ENCODE peak calls at places on chromosome 10, in four cellular contexts. One of them, this sample, is unnamed.

GRCh38 chr10:119416855-119417254 is 125.7 kb downstream of the RGS10 start:
- DNase-seq in HepG2: peak
- DNase-seq in K562: peak
- DNase-seq in GM12878: peak
- DNase-seq in this sample: peak

GRCh38 chr10:70130878-70131559 is 1.6 kb downstream of the AIFM2 start:
- DNase-seq in HepG2: peak
- DNase-seq in K562: no peak
- DNase-seq in GM12878: no peak
- DNase-seq in this sample: no peak

GRCh38 chr10:69571618-69572158 is 1.5 kb downstream of the NEUROG3 start:
- DNase-seq in HepG2: no peak
- DNase-seq in K562: no peak
- DNase-seq in GM12878: no peak
- DNase-seq in this sample: no peak

GRCh38 chr10:66215005-66215404 is 710.8 kb upstream of the LRRTM3 start:
- DNase-seq in HepG2: peak
- DNase-seq in K562: no peak
- DNase-seq in GM12878: no peak
- DNase-seq in this sample: peak

GRCh38 chr10:1054684-1055083 is 1.5 kb upstream of the WDR37 start:
- DNase-seq in HepG2: no peak
- DNase-seq in K562: no peak
- DNase-seq in GM12878: no peak
- DNase-seq in this sample: peak

GRCh38 chr10:33186150-33186549 is 148.3 kb downstream of the NRP1 start:
- DNase-seq in HepG2: no peak
- DNase-seq in K562: no peak
- DNase-seq in GM12878: no peak
- DNase-seq in this sample: no peak

GRCh38 chr10:125115409-125115808 is 45.0 kb downstream of the CTBP2 start:
- DNase-seq in HepG2: no peak
- DNase-seq in K562: no peak
- DNase-seq in GM12878: no peak
- DNase-seq in this sample: no peak

GRCh38 chr10:133357293-133358151 is at the start of gene FUOM:
- DNase-seq in HepG2: peak
- DNase-seq in K562: peak
- DNase-seq in GM12878: no peak
- DNase-seq in this sample: peak

GRCh38 chr10:113679463-113680171 is at the start of gene CASP7:
- DNase-seq in HepG2: peak
- DNase-seq in K562: peak
- DNase-seq in GM12878: no peak
- DNase-seq in this sample: peak

GRCh38 chr10:43024524-43024923 is 52.3 kb upstream of the RET start:
- DNase-seq in HepG2: no peak
- DNase-seq in K562: peak
- DNase-seq in GM12878: no peak
- DNase-seq in this sample: peak

GRCh38 chr10:26805567-26806245 is 55.1 kb downstream of the ABI1 start:
- DNase-seq in HepG2: no peak
- DNase-seq in K562: no peak
- DNase-seq in GM12878: no peak
- DNase-seq in this sample: no peak

GRCh38 chr10:75018873-75019272 is 92.6 kb upstream of the SAMD8 start:
- DNase-seq in HepG2: no peak
- DNase-seq in K562: no peak
- DNase-seq in GM12878: no peak
- DNase-seq in this sample: no peak

GRCh38 chr10:80454526-80455460 is 683 bp downstream of the TSPAN14 start:
- DNase-seq in HepG2: no peak
- DNase-seq in K562: peak
- DNase-seq in GM12878: no peak
- DNase-seq in this sample: peak

GRCh38 chr10:98006266-98006665 is 24.2 kb downstream of the CRTAC1 start:
- DNase-seq in HepG2: no peak
- DNase-seq in K562: peak
- DNase-seq in GM12878: no peak
- DNase-seq in this sample: no peak

GRCh38 chr10:5361966-5362365 is 2.8 kb upstream of the UCN3 start:
- DNase-seq in HepG2: no peak
- DNase-seq in K562: no peak
- DNase-seq in GM12878: no peak
- DNase-seq in this sample: no peak

GRCh38 chr10:28984431-28984830 is 304.4 kb upstream of the LYZL1 start:
- DNase-seq in HepG2: peak
- DNase-seq in K562: peak
- DNase-seq in GM12878: no peak
- DNase-seq in this sample: no peak

GRCh38 chr10:103542764-103543616 is 49.5 kb downstream of the NEURL1 start:
- DNase-seq in HepG2: peak
- DNase-seq in K562: peak
- DNase-seq in GM12878: peak
- DNase-seq in this sample: peak

GRCh38 chr10:87915989-87916388 is 52.6 kb downstream of the PTEN start:
- DNase-seq in HepG2: no peak
- DNase-seq in K562: no peak
- DNase-seq in GM12878: no peak
- DNase-seq in this sample: no peak

GRCh38 chr10:22684707-22685106 is 29.7 kb downstream of the PIP4K2A start:
- DNase-seq in HepG2: no peak
- DNase-seq in K562: no peak
- DNase-seq in GM12878: no peak
- DNase-seq in this sample: no peak

GRCh38 chr10:114306116-114306973 is 67.3 kb downstream of the VWA2 start:
- DNase-seq in HepG2: no peak
- DNase-seq in K562: no peak
- DNase-seq in GM12878: no peak
- DNase-seq in this sample: no peak

GRCh38 chr10:28559661-28560060 is 26.7 kb downstream of the WAC start:
- DNase-seq in HepG2: no peak
- DNase-seq in K562: no peak
- DNase-seq in GM12878: no peak
- DNase-seq in this sample: no peak

GRCh38 chr10:96222908-96223307 is 48.5 kb downstream of the BLNK start:
- DNase-seq in HepG2: no peak
- DNase-seq in K562: no peak
- DNase-seq in GM12878: no peak
- DNase-seq in this sample: no peak

GRCh38 chr10:70918851-70919530 is 30.6 kb upstream of the PCBD1 start:
- DNase-seq in HepG2: no peak
- DNase-seq in K562: peak
- DNase-seq in GM12878: no peak
- DNase-seq in this sample: no peak

GRCh38 chr10:73991846-73992245 is 6.1 kb upstream of the VCL start:
- DNase-seq in HepG2: no peak
- DNase-seq in K562: peak
- DNase-seq in GM12878: no peak
- DNase-seq in this sample: no peak

GRCh38 chr10:124693801-124694416 is 50.3 kb downstream of the FAM53B start:
- DNase-seq in HepG2: no peak
- DNase-seq in K562: no peak
- DNase-seq in GM12878: no peak
- DNase-seq in this sample: no peak

GRCh38 chr10:86345296-86346168 is 21.1 kb downstream of the GRID1 start:
- DNase-seq in HepG2: no peak
- DNase-seq in K562: no peak
- DNase-seq in GM12878: no peak
- DNase-seq in this sample: no peak

GRCh38 chr10:113177163-113177935 is 227.3 kb downstream of the TCF7L2 start:
- DNase-seq in HepG2: no peak
- DNase-seq in K562: no peak
- DNase-seq in GM12878: no peak
- DNase-seq in this sample: no peak

GRCh38 chr10:14014423-14014822 is 316.3 kb downstream of the FRMD4A start:
- DNase-seq in HepG2: no peak
- DNase-seq in K562: no peak
- DNase-seq in GM12878: no peak
- DNase-seq in this sample: no peak

GRCh38 chr10:97539523-97540200 is 32.9 kb upstream of the ANKRD2 start:
- DNase-seq in HepG2: no peak
- DNase-seq in K562: no peak
- DNase-seq in GM12878: no peak
- DNase-seq in this sample: no peak

GRCh38 chr10:118961401-118961800 is 68.1 kb upstream of the NANOS1 start:
- DNase-seq in HepG2: no peak
- DNase-seq in K562: no peak
- DNase-seq in GM12878: no peak
- DNase-seq in this sample: no peak

GRCh38 chr10:3071405-3072198 is 4.3 kb downstream of the PFKP start:
- DNase-seq in HepG2: no peak
- DNase-seq in K562: no peak
- DNase-seq in GM12878: no peak
- DNase-seq in this sample: no peak

GRCh38 chr10:92965314-92965713 is 95.3 kb upstream of the CYP26C1 start:
- DNase-seq in HepG2: peak
- DNase-seq in K562: peak
- DNase-seq in GM12878: no peak
- DNase-seq in this sample: peak

GRCh38 chr10:104819731-104820130 is 178.6 kb downstream of the SORCS3 start:
- DNase-seq in HepG2: no peak
- DNase-seq in K562: no peak
- DNase-seq in GM12878: no peak
- DNase-seq in this sample: no peak

GRCh38 chr10:102815790-102816549 is 21.2 kb downstream of the CYP17A1 start:
- DNase-seq in HepG2: no peak
- DNase-seq in K562: no peak
- DNase-seq in GM12878: no peak
- DNase-seq in this sample: no peak

GRCh38 chr10:117248700-117249465 is 8.0 kb downstream of the SLC18A2 start:
- DNase-seq in HepG2: no peak
- DNase-seq in K562: no peak
- DNase-seq in GM12878: no peak
- DNase-seq in this sample: no peak
- TF ChIP-seq FOXK2 in HepG2: no peak
- TF ChIP-seq FOXK2 in K562: no peak
- TF ChIP-seq FOXK2 in GM12878: no peak
- TF ChIP-seq FOXK2 in this sample: no peak

GRCh38 chr10:34260904-34261303 is 554.2 kb downstream of the PARD3 start:
- DNase-seq in HepG2: no peak
- DNase-seq in K562: no peak
- DNase-seq in GM12878: no peak
- DNase-seq in this sample: no peak

DNA sequence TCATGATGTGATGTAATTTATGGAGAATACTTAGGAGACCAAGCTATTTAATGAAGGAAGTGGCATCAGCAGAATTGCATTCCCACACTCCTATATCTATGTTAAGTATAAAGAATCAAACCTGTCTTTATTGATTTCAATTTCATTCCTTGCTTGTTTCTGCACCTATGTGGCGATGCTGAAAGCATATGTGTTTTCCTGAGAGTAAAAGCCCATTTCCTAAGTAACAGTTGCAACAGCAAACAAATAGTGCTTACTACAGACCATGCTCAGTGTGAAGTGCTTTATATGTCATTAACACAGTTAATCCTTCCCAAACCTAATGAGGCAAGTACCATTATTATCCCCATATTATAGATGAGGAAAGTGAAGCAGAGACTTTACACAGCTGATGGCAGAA is 552.1 kb downstream of the PARD3 start:
- DNase-seq in HepG2: peak
- DNase-seq in K562: no peak
- DNase-seq in GM12878: no peak
- DNase-seq in this sample: no peak
- TF ChIP-seq SP1 in HepG2: no peak
- TF ChIP-seq SP1 in K562: no peak
- TF ChIP-seq SP1 in GM12878: no peak
- TF ChIP-seq SP1 in this sample: no peak

DNA sequence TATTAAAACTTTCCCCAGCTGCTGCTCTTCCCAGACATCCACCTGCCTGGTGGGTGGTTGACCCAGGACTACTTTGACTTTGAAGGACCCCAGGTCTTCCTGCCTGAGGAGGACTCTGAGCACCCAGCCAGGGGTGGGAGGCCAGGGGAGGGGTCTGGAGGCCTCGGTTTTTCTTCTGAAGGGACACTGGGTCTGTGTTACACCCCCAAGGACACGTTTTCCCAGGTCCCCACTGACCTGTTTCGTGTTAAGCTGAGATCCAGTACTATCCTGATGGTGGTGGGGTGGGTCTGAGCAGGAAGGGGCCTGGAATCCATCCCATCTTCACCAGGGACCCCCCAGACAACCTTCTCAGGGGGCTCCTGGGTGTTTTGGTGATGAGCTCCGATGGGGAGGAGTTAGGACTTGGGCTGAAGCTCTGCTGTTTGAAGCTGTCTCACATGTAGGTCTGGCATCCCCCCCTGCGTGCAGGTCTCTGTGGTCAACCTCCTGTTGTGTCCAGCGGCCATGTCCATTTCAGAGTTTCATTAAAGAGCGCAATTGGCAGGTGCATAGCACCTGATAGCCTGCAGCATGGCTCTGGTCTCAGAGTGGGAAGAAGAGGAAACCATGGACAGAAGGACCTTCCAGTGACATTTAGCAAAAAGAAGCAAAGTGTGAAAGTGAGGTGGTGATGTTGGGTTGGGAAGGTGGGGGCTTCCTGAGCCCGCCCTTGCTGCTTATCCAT is 3.5 kb downstream of the JAKMIP3 start:
- DNase-seq in HepG2: no peak
- DNase-seq in K562: no peak
- DNase-seq in GM12878: no peak
- DNase-seq in this sample: no peak
- TF ChIP-seq FOXK2 in HepG2: no peak
- TF ChIP-seq FOXK2 in K562: no peak
- TF ChIP-seq FOXK2 in GM12878: no peak
- TF ChIP-seq FOXK2 in this sample: no peak

GRCh38 chr10:63175534-63175933 is 42.4 kb downstream of the NRBF2 start:
- DNase-seq in HepG2: no peak
- DNase-seq in K562: peak
- DNase-seq in GM12878: no peak
- DNase-seq in this sample: no peak
- TF ChIP-seq SP1 in HepG2: no peak
- TF ChIP-seq SP1 in K562: no peak
- TF ChIP-seq SP1 in GM12878: no peak
- TF ChIP-seq SP1 in this sample: no peak

DNA sequence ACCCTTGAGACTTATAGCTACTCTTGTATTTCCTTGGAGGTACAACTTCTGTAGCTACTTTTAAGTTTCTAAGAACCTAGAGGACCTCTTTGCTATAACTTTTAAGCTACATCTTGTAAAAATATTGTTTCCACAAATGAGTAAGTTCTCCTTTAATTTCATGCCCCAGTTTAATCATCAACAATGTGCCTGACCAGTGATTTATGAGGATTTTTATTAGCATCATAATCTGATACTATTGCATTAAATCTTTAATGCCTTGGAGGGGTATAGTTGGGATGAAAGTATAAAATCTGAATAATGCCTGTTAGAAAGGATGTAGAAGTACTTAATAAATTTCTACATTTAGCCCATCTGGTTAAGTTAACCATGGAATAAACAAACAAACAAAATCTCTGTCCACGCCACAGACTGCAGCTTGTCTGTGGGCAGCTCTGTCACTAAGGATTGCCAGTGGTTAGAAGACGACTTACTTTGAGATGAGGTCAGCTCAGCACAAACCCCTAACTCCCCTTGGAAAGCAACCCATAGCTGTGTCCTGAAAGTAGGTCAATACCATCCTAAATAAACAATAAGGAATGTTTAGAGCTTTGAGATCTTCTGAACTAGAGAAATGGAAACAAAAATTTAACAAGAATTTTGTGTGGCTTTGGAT is 18.3 kb downstream of the UBE2D1 start:
- DNase-seq in HepG2: no peak
- DNase-seq in K562: no peak
- DNase-seq in GM12878: no peak
- DNase-seq in this sample: peak
- TF ChIP-seq FOXK2 in HepG2: no peak
- TF ChIP-seq FOXK2 in K562: no peak
- TF ChIP-seq FOXK2 in GM12878: no peak
- TF ChIP-seq FOXK2 in this sample: no peak

This sample was measured in HEK293T.